ENCODE peak calls at places on chromosome 17, in five cellular contexts. N, I, D, L and M are unnamed samples.

GRCh38 chr17:11736613-11737289 is 138.5 kb downstream of the DNAH9 start:
- DNase-seq in L (no peak), I (no peak), N (no peak), D (no peak), M (no peak)

GRCh38 chr17:5473906-5474305 is 5.1 kb upstream of the DHX33 start:
- DNase-seq in N (no peak), L (no peak), D (no peak), I (no peak), M (no peak)

GRCh38 chr17:82338858-82339633 is 5.5 kb upstream of the SECTM1 start:
- DNase-seq in D (no peak), L (no peak), N (peak), I (peak), M (no peak)

GRCh38 chr17:8785547-8786412 is 13.4 kb downstream of the MFSD6L start:
- DNase-seq in L (peak), I (peak), D (peak), N (peak), M (peak)

GRCh38 chr17:80831481-80831880 is 160.2 kb upstream of the CHMP6 start:
- DNase-seq in N (no peak), I (no peak), L (no peak), D (no peak), M (no peak)

GRCh38 chr17:19707728-19708221 is 8.6 kb downstream of the SLC47A2 start:
- DNase-seq in D (no peak), N (no peak), L (no peak), I (no peak), M (no peak)

GRCh38 chr17:29212094-29212631 is 32.0 kb upstream of the MYO18A start:
- DNase-seq in L (no peak), I (no peak), N (no peak), D (no peak), M (no peak)

GRCh38 chr17:69870751-69871199 is 204.2 kb upstream of the KCNJ16 start:
- DNase-seq in D (no peak), N (no peak), I (peak), L (no peak), M (no peak)

GRCh38 chr17:2138768-2139167 is 83.9 kb downstream of the HIC1 start:
- DNase-seq in L (no peak), D (no peak), N (peak), I (peak), M (no peak)

GRCh38 chr17:67687541-67687940 is 30.2 kb upstream of the NOL11 start:
- DNase-seq in D (no peak), L (no peak), I (no peak), N (no peak), M (no peak)